ENCODE peak calls at places on chromosomes 2 and 18, in ten cellular contexts. F is right lobe of liver; D is activated T-helper 1 cell treated with anti-CD3 and anti-CD28 coated beads, Interleukin-2, amount 50 U/mL, for 16 hours; Y is AG08395; Z is astrocyte; O is Right ventricle myocardium superior; A is fibroblast of gingiva; K is NAMALWA; X is SW480; M is suprapubic skin. R is an unnamed sample.

GRCh38 chr2:12173943-12174340 is 427.5 kb downstream of the LPIN1 start:
- DNase-seq in F (no peak), D (no peak), Y (no peak), Z (no peak), O (no peak), A (no peak), K (no peak), X (no peak), M (no peak), R (no peak)

GRCh38 chr2:240467659-240468299 is 32.3 kb downstream of the GPC1 start:
- DNase-seq in F (no peak), D (peak; percentile 1), Y (no peak), Z (no peak), O (peak; percentile 34), A (no peak), K (no peak), X (no peak), M (no peak), R (no peak)

GRCh38 chr2:159713691-159714585 is 1.6 kb downstream of the MARCHF7 start:
- DNase-seq in F (no peak), D (no peak), Y (peak; percentile 36), Z (peak; percentile 71), O (no peak), A (peak; percentile 52), K (peak; percentile 54), X (no peak), M (no peak), R (no peak)

GRCh38 chr2:136538489-136538888 is 226.9 kb upstream of the THSD7B start:
- DNase-seq in F (no peak), D (no peak), Y (no peak), Z (no peak), O (peak; percentile 68), A (no peak), K (no peak), X (no peak), M (no peak), R (no peak)

GRCh38 chr2:131105950-131106801 is 1.0 kb downstream of the PLEKHB2 start:
- DNase-seq in F (peak; percentile 47), D (no peak), Y (peak; percentile 69), Z (peak; percentile 38), O (peak; percentile 45), A (peak; percentile 48), K (peak; percentile 72), X (peak; percentile 61), M (peak; percentile 68), R (peak; percentile 6)

GRCh38 chr18:70380915-70381896 is 92.4 kb downstream of the SOCS6 start:
- DNase-seq in F (no peak), D (no peak), Y (no peak), Z (peak; percentile 67), O (no peak), A (no peak), K (no peak), X (peak; percentile 90), M (no peak), R (no peak)

GRCh38 chr2:186641807-186642321 is 52.0 kb upstream of the FAM171B start:
- DNase-seq in F (no peak), D (no peak), Y (peak; percentile 63), Z (peak; percentile 66), O (no peak), A (peak; percentile 72), K (peak; percentile 67), X (peak; percentile 67), M (no peak), R (no peak)

GRCh38 chr2:3737128-3737527 is 33.8 kb downstream of the DCDC2C start:
- DNase-seq in F (no peak), D (no peak), Y (no peak), Z (no peak), O (no peak), A (no peak), K (no peak), X (no peak), M (no peak), R (no peak)

GRCh38 chr18:28522250-28522649 is 345.3 kb upstream of the CDH2 start:
- DNase-seq in F (no peak), D (no peak), Y (no peak), Z (no peak), O (no peak), A (no peak), K (no peak), X (no peak), M (no peak), R (no peak)

GRCh38 chr2:29632018-29632417 is 289.4 kb downstream of the ALK start:
- DNase-seq in F (no peak), D (no peak), Y (peak; percentile 24), Z (peak; percentile 48), O (no peak), A (no peak), K (no peak), X (no peak), M (no peak), R (no peak)

GRCh38 chr2:37026050-37026449 is 58.1 kb downstream of the HEATR5B start:
- DNase-seq in F (no peak), D (no peak), Y (no peak), Z (no peak), O (no peak), A (peak; percentile 1), K (peak; percentile 26), X (peak; percentile 17), M (no peak), R (no peak)

GRCh38 chr2:69567157-69567908 is 76.2 kb downstream of the AAK1 start:
- DNase-seq in F (no peak), D (no peak), Y (peak; percentile 48), Z (peak; percentile 39), O (no peak), A (no peak), K (no peak), X (peak; percentile 52), M (no peak), R (no peak)

GRCh38 chr18:55794288-55795052 is 206.5 kb upstream of the TCF4 start:
- DNase-seq in F (no peak), D (no peak), Y (peak; percentile 32), Z (peak; percentile 49), O (no peak), A (peak; percentile 87), K (no peak), X (no peak), M (no peak), R (no peak)

GRCh38 chr18:43805646-43806194 is 528.4 kb upstream of the SYT4 start:
- DNase-seq in F (no peak), D (no peak), Y (no peak), Z (peak; percentile 61), O (no peak), A (peak; percentile 15), K (no peak), X (no peak), M (no peak), R (no peak)

GRCh38 chr2:160207804-160208661 is 8.0 kb upstream of the ITGB6 start:
- DNase-seq in F (peak; percentile 90), D (no peak), Y (peak; percentile 93), Z (peak; percentile 91), O (peak; percentile 79), A (peak; percentile 98), K (no peak), X (peak; percentile 96), M (peak; percentile 76), R (no peak)

GRCh38 chr2:83967854-83968253 is 491.2 kb downstream of the SUCLG1 start:
- DNase-seq in F (no peak), D (no peak), Y (no peak), Z (no peak), O (no peak), A (no peak), K (peak; percentile 11), X (peak; percentile 13), M (no peak), R (no peak)

GRCh38 chr2:203673933-203674332 is 32.5 kb upstream of the CD28 start:
- DNase-seq in F (no peak), D (no peak), Y (peak; percentile 68), Z (peak; percentile 55), O (no peak), A (peak; percentile 87), K (peak; percentile 85), X (peak; percentile 38), M (peak; percentile 77), R (no peak)

GRCh38 chr2:239777219-239777618 is 247.9 kb downstream of the NDUFA10 start:
- DNase-seq in F (no peak), D (no peak), Y (no peak), Z (no peak), O (peak; percentile 16), A (no peak), K (no peak), X (no peak), M (peak; percentile 52), R (no peak)

GRCh38 chr18:55228707-55229106 is 269.4 kb upstream of the CCDC68 start:
- DNase-seq in F (no peak), D (no peak), Y (no peak), Z (no peak), O (peak; percentile 42), A (no peak), K (no peak), X (no peak), M (no peak), R (no peak)

GRCh38 chr2:70140978-70141753 is 49.7 kb downstream of the C2orf42 start:
- DNase-seq in F (peak; percentile 85), D (no peak), Y (no peak), Z (peak; percentile 23), O (peak; percentile 61), A (peak; percentile 14), K (peak; percentile 89), X (peak; percentile 60), M (peak; percentile 82), R (no peak)

GRCh38 chr2:74493546-74493945 is 5.9 kb downstream of the LBX2 start:
- DNase-seq in F (no peak), D (no peak), Y (no peak), Z (no peak), O (no peak), A (no peak), K (no peak), X (no peak), M (no peak), R (no peak)

GRCh38 chr2:238113611-238114010 is 13.5 kb downstream of the ESPNL start:
- DNase-seq in F (peak; percentile 5), D (no peak), Y (no peak), Z (no peak), O (peak; percentile 8), A (no peak), K (no peak), X (no peak), M (peak; percentile 51), R (no peak)

GRCh38 chr18:8197510-8197909 is 411.7 kb upstream of the RAB12 start:
- DNase-seq in F (no peak), D (no peak), Y (no peak), Z (no peak), O (no peak), A (no peak), K (no peak), X (no peak), M (no peak), R (no peak)

GRCh38 chr2:202758638-202759037 is 112.9 kb downstream of the ICA1L start:
- DNase-seq in F (no peak), D (no peak), Y (no peak), Z (no peak), O (no peak), A (no peak), K (no peak), X (no peak), M (no peak), R (no peak)

GRCh38 chr18:41538751-41539150 is 416.3 kb upstream of the PIK3C3 start:
- DNase-seq in F (no peak), D (no peak), Y (no peak), Z (no peak), O (no peak), A (no peak), K (no peak), X (no peak), M (no peak), R (no peak)

GRCh38 chr2:71348302-71348701 is 16.7 kb downstream of the ZNF638 start:
- DNase-seq in F (no peak), D (no peak), Y (peak; percentile 12), Z (peak; percentile 35), O (no peak), A (peak; percentile 11), K (peak; percentile 16), X (no peak), M (no peak), R (no peak)

GRCh38 chr2:230496891-230497290 is 80.9 kb downstream of the SP100 start:
- DNase-seq in F (no peak), D (no peak), Y (no peak), Z (no peak), O (no peak), A (no peak), K (peak; percentile 21), X (no peak), M (no peak), R (no peak)

GRCh38 chr2:68588589-68588988 is 54.8 kb upstream of the PROKR1 start:
- DNase-seq in F (no peak), D (no peak), Y (no peak), Z (no peak), O (no peak), A (no peak), K (peak; percentile 14), X (no peak), M (no peak), R (no peak)

R was measured in activated T-helper 9 cell treated with anti-CD3 and anti-CD28 coated beads, Interleukin-2, amount 50 U/mL, for 16 hours.